ENCODE peak calls at places on chromosomes 16 and 17, in nine cellular contexts. D is endothelial cell of umbilical vein, K is adrenal gland, B is IMR-90, M is A549, A is ovary, O is tibial nerve, Z is transverse colon, C is uterus. N is an unnamed sample. For H3K4me1, the result is how much of the 10 kb centered on the place peaks cover.

GRCh38 chr17:13027246-13027645 is 9.4 kb upstream of the ELAC2 start:
- DNase-seq in K (no peak), O (no peak), M (no peak), C (no peak), A (no peak), B (peak), Z (no peak), D (no peak), N (no peak)

GRCh38 chr17:44987194-44987882 is 19.2 kb upstream of the C1QL1 start:
- DNase-seq in A (no peak), O (no peak), M (no peak), K (no peak), B (no peak), C (no peak), D (no peak), Z (no peak), N (no peak)

GRCh38 chr17:78692460-78693010 is 89.5 kb downstream of the CYTH1 start:
- DNase-seq in O (no peak), M (no peak), A (no peak), Z (no peak), C (no peak), D (no peak), K (no peak), B (no peak), N (no peak)

GRCh38 chr17:71432378-71433315 is 688.2 kb upstream of the SOX9 start:
- DNase-seq in M (no peak), O (no peak), B (peak), K (no peak), D (no peak), Z (no peak), C (no peak), A (no peak), N (no peak)

GRCh38 chr17:55420067-55420775 is 1.4 kb downstream of the MMD start:
- DNase-seq in B (no peak), Z (no peak), O (no peak), A (no peak), D (no peak), M (no peak), K (no peak), C (no peak), N (no peak)

GRCh38 chr17:35191001-35191695 is 3.0 kb downstream of the SLC35G3 start:
- DNase-seq in K (no peak), M (no peak), D (peak), C (no peak), Z (no peak), B (no peak), O (no peak), A (no peak), N (no peak)

GRCh38 chr17:81840826-81841778 is 6.3 kb upstream of the PPP1R27 start:
- DNase-seq in Z (no peak), A (no peak), K (peak), M (no peak), B (no peak), C (no peak), D (no peak), O (no peak), N (no peak)

GRCh38 chr17:48575066-48575582 is 3.0 kb downstream of the HOXB4 start:
- DNase-seq in Z (no peak), K (no peak), C (no peak), B (peak), A (no peak), O (no peak), D (peak), M (no peak), N (no peak)

GRCh38 chr16:67000384-67001158 is 12.2 kb downstream of the CES4A start:
- DNase-seq in A (peak), D (peak), B (no peak), Z (peak), O (peak), C (peak), M (no peak), K (peak), N (peak)

GRCh38 chr17:39485555-39485954 is 24.3 kb downstream of the CDK12 start:
- DNase-seq in C (no peak), B (peak), A (no peak), D (no peak), K (no peak), Z (no peak), O (no peak), M (peak), N (peak)

GRCh38 chr16:74680681-74681080 is 14.0 kb upstream of the RFWD3 start:
- DNase-seq in O (no peak), Z (no peak), C (no peak), A (no peak), M (no peak), K (no peak), D (no peak), B (no peak), N (no peak)

GRCh38 chr16:11402051-11402744 is 56.9 kb downstream of the RMI2 start:
- DNase-seq in B (no peak), Z (no peak), D (no peak), O (no peak), K (peak), C (no peak), A (no peak), M (no peak), N (peak)

GRCh38 chr16:82298472-82298871 is 128.4 kb upstream of the MPHOSPH6 start:
- DNase-seq in A (no peak), D (no peak), M (no peak), O (no peak), B (no peak), K (no peak), C (no peak), Z (no peak), N (no peak)

GRCh38 chr16:69119536-69119935 is 12.9 kb downstream of the CHTF8 start:
- DNase-seq in B (no peak), Z (no peak), D (no peak), A (no peak), K (no peak), C (no peak), O (no peak), M (no peak), N (no peak)

GRCh38 chr17:53655591-53655990 is 167.1 kb upstream of the KIF2B start:
- DNase-seq in B (peak), M (no peak), O (no peak), Z (no peak), C (no peak), K (no peak), A (no peak), D (no peak), N (no peak)

GRCh38 chr17:75048396-75048933 is 1.4 kb downstream of the KCTD2 start:
- DNase-seq in K (peak), Z (no peak), D (peak), C (no peak), A (no peak), B (peak), O (no peak), M (no peak), N (no peak)

GRCh38 chr16:77858060-77858459 is 69.7 kb downstream of the VAT1L start:
- DNase-seq in Z (no peak), M (no peak), D (no peak), O (no peak), B (no peak), K (no peak), A (no peak), C (no peak), N (no peak)

GRCh38 chr17:76997981-76998531 is 129.9 kb downstream of the MGAT5B start:
- DNase-seq in D (no peak), A (no peak), M (no peak), Z (peak), C (no peak), B (no peak), K (no peak), O (no peak), N (no peak)

GRCh38 chr17:82006468-82007227 is 16.0 kb downstream of the CENPX start:
- DNase-seq in A (no peak), D (no peak), K (peak), C (peak), B (peak), Z (no peak), M (no peak), O (no peak), N (no peak)

GRCh38 chr17:8019665-8020064 is 17.2 kb downstream of the GUCY2D start:
- DNase-seq in A (no peak), B (peak), M (no peak), Z (no peak), O (no peak), C (no peak), K (no peak), D (no peak), N (no peak)

GRCh38 chr17:48528153-48528912 is 2.5 kb downstream of the HOXB1 start:
- DNase-seq in D (no peak), O (no peak), Z (no peak), C (no peak), K (no peak), M (no peak), A (no peak), B (no peak), N (no peak)

GRCh38 chr17:71412803-71413202 is 708.0 kb upstream of the SOX9 start:
- DNase-seq in D (no peak), C (no peak), O (no peak), M (peak), A (no peak), Z (no peak), K (no peak), B (peak), N (no peak)

GRCh38 chr16:65312071-65312470 is 190.2 kb upstream of the CDH11 start:
- DNase-seq in C (no peak), M (no peak), A (no peak), O (no peak), K (no peak), B (peak), Z (no peak), D (peak), N (no peak)

GRCh38 chr16:15952265-15952711 is 2.9 kb downstream of the ABCC1 start:
- DNase-seq in M (no peak), Z (no peak), D (peak), B (no peak), A (no peak), O (no peak), K (peak), C (no peak), N (no peak)

GRCh38 chr16:70418993-70419318 is 19.9 kb downstream of the ST3GAL2 start:
- DNase-seq in C (no peak), A (no peak), K (no peak), B (no peak), D (no peak), O (no peak), M (no peak), Z (no peak), N (no peak)

GRCh38 chr16:65202461-65202860 is 80.6 kb upstream of the CDH11 start:
- DNase-seq in A (no peak), M (no peak), C (no peak), B (peak), Z (no peak), D (no peak), K (no peak), O (no peak), N (no peak)

GRCh38 chr17:65235284-65235683 is 98.1 kb downstream of the RGS9 start:
- DNase-seq in D (no peak), Z (no peak), K (no peak), C (no peak), B (no peak), M (no peak), O (no peak), A (no peak), N (no peak)

GRCh38 chr17:61467416-61468262 is 15.4 kb downstream of the TBX4 start:
- DNase-seq in M (peak), O (no peak), Z (peak), K (peak), D (peak), B (peak), A (no peak), C (no peak), N (no peak)

GRCh38 chr17:79950711-79951110 is 85.0 kb downstream of the TBC1D16 start:
- DNase-seq in O (no peak), B (no peak), C (no peak), Z (no peak), D (no peak), K (peak), A (no peak), M (no peak), N (no peak)

GRCh38 chr17:17496189-17497064 is at the start of gene RASD1:
- DNase-seq in O (peak), D (peak), M (peak), C (peak), A (peak), Z (peak), B (peak), K (peak), N (peak)

GRCh38 chr17:17845046-17845775 is 8.4 kb upstream of the SREBF1 start:
- DNase-seq in A (peak), O (no peak), M (no peak), C (no peak), K (no peak), Z (no peak), B (no peak), D (no peak), N (peak)

GRCh38 chr17:72336026-72336803 is 215.4 kb downstream of the SOX9 start:
- DNase-seq in O (no peak), M (no peak), C (no peak), B (no peak), A (no peak), K (no peak), D (no peak), Z (no peak), N (peak)

GRCh38 chr17:6491071-6491700 is 46.9 kb downstream of the PIMREG start:
- DNase-seq in B (no peak), M (no peak), Z (peak), A (no peak), K (no peak), O (no peak), D (no peak), C (no peak), N (no peak)
- H3K4me1 ChIP-seq in B (under half), M (under half), Z (under half), A (under half), K (under half), O (under half), D (under half), C (under half), N (under half)

GRCh38 chr16:30786936-30787612 is at the start of gene ZNF629:
- DNase-seq in K (peak), B (peak), M (peak), O (peak), Z (peak), C (peak), A (peak), D (peak), N (peak)
- TF ChIP-seq POLR2A in K (no peak), B (peak), M (peak), O (no peak), Z (no peak), C (no peak), A (no peak), D (no peak), N (peak)

DNA sequence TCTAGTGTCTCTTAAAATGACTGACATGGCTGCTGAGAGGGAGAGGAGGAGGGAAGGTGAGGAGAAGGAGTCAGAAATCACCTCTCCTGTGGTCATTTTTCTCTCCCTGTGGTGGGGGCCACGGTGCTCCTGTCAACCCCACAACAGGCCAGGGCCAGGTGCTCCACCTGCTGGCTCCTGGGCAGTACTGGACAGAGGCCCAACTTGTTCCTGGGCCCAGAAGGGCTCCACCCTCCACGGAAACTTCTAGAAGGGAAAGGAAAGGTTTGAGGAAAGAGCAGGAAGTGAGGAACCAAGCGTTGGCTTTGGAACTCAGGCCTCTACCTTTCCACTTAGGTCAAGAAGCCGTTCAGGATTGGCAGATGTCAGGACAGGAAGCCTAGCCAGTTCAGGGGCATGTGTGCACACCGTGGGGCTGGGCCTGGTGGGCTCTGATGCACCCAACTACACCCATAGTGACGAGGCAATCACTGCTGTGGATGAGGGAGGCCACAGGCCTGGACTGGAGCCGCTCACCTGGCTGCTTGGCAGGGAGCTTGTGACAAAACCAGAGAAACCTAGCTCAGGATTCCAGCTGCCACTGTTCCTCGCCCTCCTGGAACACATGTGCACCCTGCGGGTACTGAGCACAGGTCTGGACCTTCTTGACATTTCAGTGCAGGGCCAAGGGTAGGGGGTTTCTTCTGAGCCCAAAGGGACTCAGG is 36.1 kb downstream of the WNT3 start:
- DNase-seq in A (no peak), O (no peak), C (no peak), D (peak), M (peak), K (no peak), Z (peak), B (no peak), N (peak)
- H3K4me3 ChIP-seq in A (no peak), O (no peak), C (no peak), D (no peak), M (no peak), K (no peak), Z (no peak), B (no peak), N (no peak)

DNA sequence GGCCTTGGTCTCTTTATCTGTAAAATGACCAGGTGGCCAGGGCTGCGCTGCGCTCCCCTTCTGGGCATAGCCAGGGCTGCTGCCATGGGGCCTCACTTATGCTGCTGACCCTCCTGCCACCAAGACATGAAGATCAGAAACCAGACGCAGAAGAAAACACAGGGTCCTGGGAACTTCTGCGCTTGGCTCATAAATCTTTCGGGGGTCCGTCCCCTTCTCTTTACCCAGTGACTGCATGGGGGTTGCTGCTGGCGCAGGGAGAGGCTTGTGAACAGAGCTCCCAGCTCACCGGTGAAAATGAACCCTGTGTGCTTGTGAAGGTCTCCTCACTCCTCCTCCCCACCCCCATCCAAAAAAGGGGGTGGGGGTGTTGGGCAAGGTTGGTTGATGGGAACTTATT is 5.7 kb upstream of the FOXL1 start:
- DNase-seq in D (no peak), K (no peak), Z (no peak), M (no peak), B (no peak), C (no peak), A (no peak), O (no peak), N (no peak)
- H3K4me1 ChIP-seq in D (half or more), K (under half), Z (under half), M (under half), B (under half), C (under half), A (under half), O (under half), N (under half)

DNA sequence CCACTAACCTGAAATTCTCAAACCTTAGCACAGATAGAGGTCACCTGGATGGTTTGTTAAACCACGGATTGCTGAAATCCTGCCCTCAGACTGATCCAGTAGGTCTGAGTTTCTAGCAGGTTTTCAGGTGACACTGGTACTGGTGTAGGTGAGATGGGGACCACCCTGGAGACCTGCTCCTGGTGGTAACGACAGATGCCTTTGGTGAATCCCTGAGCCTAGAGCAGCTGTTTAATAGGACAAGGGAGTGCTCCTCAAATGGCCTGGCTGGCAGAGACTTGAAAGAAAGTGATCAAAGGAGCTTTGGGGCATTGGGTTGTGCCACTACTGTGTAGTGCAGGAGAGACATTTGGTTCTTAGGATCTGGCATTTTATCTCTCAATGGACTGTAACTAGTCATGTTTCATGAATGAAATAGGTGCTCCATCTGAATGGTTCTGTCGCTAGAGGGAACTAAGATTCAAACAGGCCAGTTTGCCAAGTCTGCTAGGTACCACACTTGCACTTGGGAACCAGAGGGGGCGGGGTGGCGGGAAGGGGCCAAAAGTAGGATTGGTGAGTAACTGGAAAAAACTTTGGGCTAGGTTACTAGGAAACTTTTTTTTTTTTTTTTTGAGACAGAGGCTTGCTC is 2.9 kb upstream of the IFI35 start:
- DNase-seq in K (peak), M (peak), A (no peak), C (no peak), O (no peak), Z (no peak), D (no peak), B (peak), N (no peak)
- TF ChIP-seq POLR2A in K (no peak), M (no peak), A (no peak), C (no peak), O (no peak), Z (no peak), D (no peak), B (no peak), N (no peak)

GRCh38 chr17:29590979-29591736 is 1.7 kb upstream of the GIT1 start:
- DNase-seq in C (peak), Z (peak), K (peak), M (peak), D (no peak), O (peak), A (peak), B (peak), N (peak)
- H3K4me3 ChIP-seq in C (peak), Z (no peak), K (peak), M (peak), D (no peak), O (peak), A (peak), B (no peak), N (no peak)

N was measured in thyroid gland.